ENCODE peak calls at places on chromosome 7, in nine cellular contexts. L is H9; E is adrenal gland; O is CD4-positive, alpha-beta memory T cell; G is stomach; Y is spleen; C is kidney; S is aorta; J is prostate gland. M is an unnamed sample. For H3K4me1, the result is how much of the 10 kb centered on the place peaks cover.

GRCh38 chr7:120165231-120165630 is 107.7 kb upstream of the KCND2 start:
- DNase-seq in L (no peak), E (no peak), O (no peak), G (no peak), Y (no peak), C (no peak), S (no peak), J (no peak), M (no peak)

GRCh38 chr7:113301141-113301540 is 182.8 kb upstream of the SMIM30 start:
- DNase-seq in L (no peak), E (no peak), O (no peak), G (no peak), Y (no peak), C (no peak), S (no peak), J (no peak), M (no peak)

GRCh38 chr7:85602196-85602595 is 415.3 kb upstream of the SEMA3D start:
- DNase-seq in L (no peak), E (no peak), O (no peak), G (no peak), Y (no peak), C (no peak), S (no peak), J (no peak), M (no peak)

GRCh38 chr7:27611043-27611442 is 51.6 kb downstream of the HIBADH start:
- DNase-seq in L (no peak), E (no peak), O (no peak), G (no peak), Y (no peak), C (no peak), S (no peak), J (no peak), M (no peak)

GRCh38 chr7:108063520-108063933 is 60.6 kb upstream of the LAMB1 start:
- DNase-seq in L (no peak), E (no peak), O (no peak), G (peak), Y (no peak), C (no peak), S (no peak), J (no peak), M (no peak)

GRCh38 chr7:1536768-1537630 is 6.5 kb downstream of the MAFK start:
- DNase-seq in L (peak), E (peak), O (peak), G (peak), Y (peak), C (peak), S (peak), J (peak), M (peak)

GRCh38 chr7:80721880-80722595 is 83.6 kb downstream of the CD36 start:
- DNase-seq in L (no peak), E (peak), O (no peak), G (no peak), Y (no peak), C (no peak), S (no peak), J (no peak), M (no peak)

GRCh38 chr7:5997210-5997808 is 11.5 kb downstream of the PMS2 start:
- DNase-seq in L (no peak), E (peak), O (no peak), G (peak), Y (no peak), C (no peak), S (no peak), J (peak), M (peak)

GRCh38 chr7:16619979-16620408 is 25.6 kb downstream of the ANKMY2 start:
- DNase-seq in L (no peak), E (no peak), O (no peak), G (no peak), Y (no peak), C (no peak), S (no peak), J (no peak), M (no peak)

GRCh38 chr7:159028456-159029401 is 115.9 kb downstream of the VIPR2 start:
- DNase-seq in L (peak), E (no peak), O (no peak), G (peak), Y (no peak), C (no peak), S (no peak), J (peak), M (peak)

GRCh38 chr7:47211467-47212121 is 370.3 kb downstream of the TNS3 start:
- DNase-seq in L (no peak), E (no peak), O (no peak), G (no peak), Y (no peak), C (no peak), S (no peak), J (no peak), M (no peak)

DNA sequence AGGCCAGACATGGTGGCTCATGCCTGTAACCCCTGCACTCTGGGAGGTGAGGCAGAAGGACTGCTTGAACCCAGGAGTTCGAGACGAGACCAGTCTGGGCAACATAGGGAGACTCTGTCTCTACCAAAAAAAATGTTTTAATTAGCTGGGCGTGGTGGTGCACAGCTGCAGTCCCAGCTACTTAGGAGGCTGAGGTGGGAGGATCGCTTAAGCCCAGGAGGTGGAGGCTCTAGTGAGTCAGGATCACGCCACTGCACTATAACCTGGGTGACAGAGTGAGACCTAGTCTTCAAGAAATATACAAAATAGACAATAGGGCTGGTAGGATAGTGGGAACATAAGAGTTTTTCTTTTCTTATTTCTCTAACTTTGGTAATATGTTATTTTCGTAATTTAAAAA is 50.2 kb downstream of the CREB3L2 start:
- DNase-seq in L (no peak), E (no peak), O (no peak), G (no peak), Y (no peak), C (no peak), S (no peak), J (no peak), M (no peak)
- H3K4me1 ChIP-seq in L (under half), E (under half), O (under half), G (half or more), Y (under half), C (under half), S (under half), J (under half), M (under half)

DNA sequence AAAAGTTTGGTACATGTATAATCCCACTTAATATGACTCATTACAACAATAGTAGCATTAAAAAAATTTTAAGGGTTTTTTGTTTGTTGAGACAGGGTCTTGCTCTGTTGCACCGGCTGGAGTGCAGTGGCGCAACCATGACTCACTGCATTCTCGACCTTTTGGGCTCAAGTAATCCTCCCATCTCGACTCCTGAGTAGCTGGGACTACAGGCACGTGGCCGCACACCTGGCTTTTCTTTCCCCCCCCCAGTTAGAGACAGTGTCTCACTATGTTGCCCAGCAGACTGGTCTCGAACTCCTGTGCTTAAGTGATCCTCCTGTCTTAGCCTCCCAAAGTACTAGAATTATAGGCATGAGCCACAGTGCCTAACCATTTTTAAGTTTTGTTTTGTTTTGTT is 40.7 kb downstream of the KMT2C start:
- DNase-seq in L (no peak), E (no peak), O (no peak), G (no peak), Y (no peak), C (no peak), S (no peak), J (no peak), M (no peak)
- H3K4me1 ChIP-seq in L (under half), E (under half), O (under half), G (under half), Y (under half), C (under half), S (under half), J (under half), M (under half)

GRCh38 chr7:76294344-76295024 is 8.0 kb upstream of the HSPB1 start:
- DNase-seq in L (peak), E (peak), O (no peak), G (peak), Y (peak), C (peak), S (peak), J (peak), M (peak)
- H3K4me1 ChIP-seq in L (under half), E (under half), O (under half), G (half or more), Y (under half), C (under half), S (under half), J (under half), M (under half)

DNA sequence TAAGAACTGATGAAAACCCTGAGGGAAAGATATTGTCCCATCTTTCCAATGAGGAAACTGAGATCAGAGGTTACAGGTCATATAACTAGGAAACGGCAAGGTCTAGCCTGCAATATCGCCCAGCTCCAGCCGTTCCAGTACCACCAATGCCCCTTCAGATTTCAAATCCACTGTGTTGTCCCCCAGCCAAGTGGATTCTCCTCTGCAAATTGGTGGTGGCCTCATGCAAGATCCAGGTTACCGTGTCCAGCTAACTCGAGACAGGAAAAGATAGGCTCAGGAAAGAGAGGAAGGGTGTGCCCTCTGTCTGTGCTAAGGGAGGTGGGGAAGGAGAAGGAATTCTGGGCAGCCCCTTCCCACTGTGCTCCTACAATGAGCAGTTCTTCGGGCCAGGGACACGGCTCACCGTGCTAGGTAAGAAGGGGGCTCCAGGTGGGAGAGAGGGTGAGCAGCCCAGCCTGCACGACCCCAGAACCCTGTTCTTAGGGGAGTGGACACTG is 25.3 kb downstream of the PRSS2 start:
- DNase-seq in L (peak), E (no peak), O (no peak), G (no peak), Y (no peak), C (no peak), S (no peak), J (no peak), M (no peak)
- H3K4me1 ChIP-seq in L (under half), E (under half), O (half or more), G (under half), Y (under half), C (under half), S (under half), J (under half), M (under half)